ENCODE peak calls at places on chromosome 3, in eight cellular contexts. N, Z, B, M, S, W, C and H are unnamed samples.

GRCh38 chr3:17808994-17809393 is 66.6 kb upstream of the TBC1D5 start:
- DNase-seq in N (no peak), Z (no peak), B (no peak), M (no peak), S (no peak), W (no peak), C (no peak), H (no peak)

GRCh38 chr3:11465744-11466611 is 177.7 kb downstream of the VGLL4 start:
- DNase-seq in N (no peak), Z (peak), B (no peak), M (no peak), S (no peak), W (no peak), C (no peak), H (no peak)

GRCh38 chr3:101070260-101071121 is 77.3 kb upstream of the ABI3BP start:
- DNase-seq in N (peak), Z (peak), B (peak), M (peak), S (peak), W (peak), C (peak), H (peak)

GRCh38 chr3:137259709-137260108 is 301.9 kb downstream of the IL20RB start:
- DNase-seq in N (no peak), Z (no peak), B (no peak), M (no peak), S (no peak), W (no peak), C (peak), H (no peak)

GRCh38 chr3:21447471-21448205 is 303.4 kb downstream of the ZNF385D start:
- DNase-seq in N (no peak), Z (no peak), B (no peak), M (no peak), S (no peak), W (no peak), C (no peak), H (no peak)

GRCh38 chr3:179853176-179853575 is 183.6 kb downstream of the PEX5L start:
- DNase-seq in N (no peak), Z (no peak), B (no peak), M (no peak), S (no peak), W (no peak), C (no peak), H (no peak)

GRCh38 chr3:102114264-102114979 is 265.1 kb downstream of the NFKBIZ start:
- DNase-seq in N (no peak), Z (no peak), B (no peak), M (peak), S (no peak), W (no peak), C (no peak), H (no peak)

GRCh38 chr3:77693147-77693546 is 653.2 kb downstream of the ROBO2 start:
- DNase-seq in N (no peak), Z (no peak), B (no peak), M (no peak), S (no peak), W (peak), C (no peak), H (no peak)

GRCh38 chr3:78406396-78406795 is 1361.4 kb downstream of the ROBO1 start:
- DNase-seq in N (no peak), Z (no peak), B (no peak), M (no peak), S (no peak), W (no peak), C (no peak), H (no peak)

GRCh38 chr3:149770246-149770645 is 18.0 kb upstream of the COMMD2 start:
- DNase-seq in N (no peak), Z (no peak), B (no peak), M (no peak), S (no peak), W (no peak), C (no peak), H (no peak)

GRCh38 chr3:31185004-31185357 is 290.5 kb upstream of the GADL1 start:
- DNase-seq in N (no peak), Z (no peak), B (no peak), M (no peak), S (no peak), W (no peak), C (peak), H (no peak)

GRCh38 chr3:138317687-138318086 is 12.0 kb downstream of the NME9 start:
- DNase-seq in N (no peak), Z (no peak), B (no peak), M (no peak), S (no peak), W (no peak), C (no peak), H (no peak)

GRCh38 chr3:174322789-174323188 is 536.3 kb upstream of the NAALADL2 start:
- DNase-seq in N (no peak), Z (no peak), B (no peak), M (no peak), S (no peak), W (no peak), C (no peak), H (no peak)

GRCh38 chr3:179921500-179921899 is 115.2 kb downstream of the PEX5L start:
- DNase-seq in N (no peak), Z (no peak), B (no peak), M (no peak), S (no peak), W (no peak), C (no peak), H (no peak)

GRCh38 chr3:74139648-74140047 is 474.8 kb downstream of the CNTN3 start:
- DNase-seq in N (no peak), Z (no peak), B (no peak), M (no peak), S (no peak), W (no peak), C (peak), H (no peak)

GRCh38 chr3:99669879-99670555 is 31.6 kb downstream of the COL8A1 start:
- DNase-seq in N (no peak), Z (no peak), B (no peak), M (no peak), S (no peak), W (no peak), C (no peak), H (no peak)

GRCh38 chr3:3177861-3178497 is 1.5 kb downstream of the CRBN start:
- DNase-seq in N (no peak), Z (no peak), B (no peak), M (no peak), S (no peak), W (no peak), C (no peak), H (no peak)

GRCh38 chr3:196684548-196685407 is 27.3 kb downstream of the CEP19 start:
- DNase-seq in N (peak), Z (peak), B (peak), M (peak), S (peak), W (peak), C (peak), H (peak)